ENCODE peak calls at places on chromosomes 12 and 14, in ten cellular contexts. One of them, this sample, is unnamed. For H3K4me1, the result is how much of the 10 kb centered on the place peaks cover.

GRCh38 chr12:58833844-58834243 is 86.5 kb downstream of the LRIG3 start:
- DNase-seq in uterus: no peak
- DNase-seq in tibial artery: no peak
- DNase-seq in GM23338: no peak
- DNase-seq in endothelial cell of umbilical vein: no peak
- DNase-seq in Peyer's patch: no peak
- DNase-seq in ovary: no peak
- DNase-seq in thyroid gland: no peak
- DNase-seq in CD8-positive, alpha-beta T cell: no peak
- DNase-seq in OCI-LY7: no peak
- DNase-seq in this sample: no peak

GRCh38 chr14:37253905-37254304 is 56.2 kb downstream of the MIPOL1 start:
- DNase-seq in uterus: no peak
- DNase-seq in tibial artery: no peak
- DNase-seq in GM23338: no peak
- DNase-seq in endothelial cell of umbilical vein: peak
- DNase-seq in Peyer's patch: no peak
- DNase-seq in ovary: no peak
- DNase-seq in thyroid gland: peak
- DNase-seq in CD8-positive, alpha-beta T cell: no peak
- DNase-seq in OCI-LY7: no peak
- DNase-seq in this sample: no peak

GRCh38 chr12:120677765-120678473 is 9.0 kb upstream of the MLEC start:
- DNase-seq in uterus: peak
- DNase-seq in tibial artery: no peak
- DNase-seq in GM23338: no peak
- DNase-seq in endothelial cell of umbilical vein: peak
- DNase-seq in Peyer's patch: no peak
- DNase-seq in ovary: no peak
- DNase-seq in thyroid gland: no peak
- DNase-seq in CD8-positive, alpha-beta T cell: no peak
- DNase-seq in OCI-LY7: peak
- DNase-seq in this sample: no peak

GRCh38 chr14:88301381-88301780 is 21.7 kb downstream of the KCNK10 start:
- DNase-seq in uterus: no peak
- DNase-seq in tibial artery: no peak
- DNase-seq in GM23338: no peak
- DNase-seq in endothelial cell of umbilical vein: no peak
- DNase-seq in Peyer's patch: no peak
- DNase-seq in ovary: no peak
- DNase-seq in thyroid gland: no peak
- DNase-seq in CD8-positive, alpha-beta T cell: no peak
- DNase-seq in OCI-LY7: no peak
- DNase-seq in this sample: no peak

GRCh38 chr14:51867753-51868152 is 7.3 kb downstream of the GNG2 start:
- DNase-seq in uterus: no peak
- DNase-seq in tibial artery: no peak
- DNase-seq in GM23338: no peak
- DNase-seq in endothelial cell of umbilical vein: no peak
- DNase-seq in Peyer's patch: no peak
- DNase-seq in ovary: no peak
- DNase-seq in thyroid gland: no peak
- DNase-seq in CD8-positive, alpha-beta T cell: no peak
- DNase-seq in OCI-LY7: no peak
- DNase-seq in this sample: no peak

GRCh38 chr14:58072288-58073071 is 79.5 kb downstream of the ARMH4 start:
- DNase-seq in uterus: peak
- DNase-seq in tibial artery: peak
- DNase-seq in GM23338: peak
- DNase-seq in endothelial cell of umbilical vein: peak
- DNase-seq in Peyer's patch: no peak
- DNase-seq in ovary: peak
- DNase-seq in thyroid gland: peak
- DNase-seq in CD8-positive, alpha-beta T cell: peak
- DNase-seq in OCI-LY7: peak
- DNase-seq in this sample: no peak

GRCh38 chr12:121326996-121327674 is 25.1 kb downstream of the ANAPC5 start:
- DNase-seq in uterus: no peak
- DNase-seq in tibial artery: no peak
- DNase-seq in GM23338: no peak
- DNase-seq in endothelial cell of umbilical vein: peak
- DNase-seq in Peyer's patch: no peak
- DNase-seq in ovary: no peak
- DNase-seq in thyroid gland: no peak
- DNase-seq in CD8-positive, alpha-beta T cell: no peak
- DNase-seq in OCI-LY7: no peak
- DNase-seq in this sample: no peak

GRCh38 chr14:63676615-63677014 is 34.9 kb upstream of the WDR89 start:
- DNase-seq in uterus: no peak
- DNase-seq in tibial artery: no peak
- DNase-seq in GM23338: no peak
- DNase-seq in endothelial cell of umbilical vein: no peak
- DNase-seq in Peyer's patch: no peak
- DNase-seq in ovary: no peak
- DNase-seq in thyroid gland: no peak
- DNase-seq in CD8-positive, alpha-beta T cell: no peak
- DNase-seq in OCI-LY7: no peak
- DNase-seq in this sample: no peak

GRCh38 chr14:56590535-56590951 is 10.9 kb downstream of the TMEM260 start:
- DNase-seq in uterus: no peak
- DNase-seq in tibial artery: no peak
- DNase-seq in GM23338: peak
- DNase-seq in endothelial cell of umbilical vein: no peak
- DNase-seq in Peyer's patch: no peak
- DNase-seq in ovary: no peak
- DNase-seq in thyroid gland: no peak
- DNase-seq in CD8-positive, alpha-beta T cell: no peak
- DNase-seq in OCI-LY7: no peak
- DNase-seq in this sample: peak

GRCh38 chr14:21436567-21437062 is 19.3 kb downstream of the CHD8 start:
- DNase-seq in uterus: no peak
- DNase-seq in tibial artery: no peak
- DNase-seq in GM23338: no peak
- DNase-seq in endothelial cell of umbilical vein: no peak
- DNase-seq in Peyer's patch: no peak
- DNase-seq in ovary: no peak
- DNase-seq in thyroid gland: no peak
- DNase-seq in CD8-positive, alpha-beta T cell: no peak
- DNase-seq in OCI-LY7: no peak
- DNase-seq in this sample: no peak

GRCh38 chr12:125057708-125058107 is 7.5 kb upstream of the AACS start:
- DNase-seq in uterus: no peak
- DNase-seq in tibial artery: no peak
- DNase-seq in GM23338: no peak
- DNase-seq in endothelial cell of umbilical vein: no peak
- DNase-seq in Peyer's patch: no peak
- DNase-seq in ovary: no peak
- DNase-seq in thyroid gland: no peak
- DNase-seq in CD8-positive, alpha-beta T cell: no peak
- DNase-seq in OCI-LY7: no peak
- DNase-seq in this sample: no peak

GRCh38 chr12:58601529-58601928 is 318.8 kb downstream of the LRIG3 start:
- DNase-seq in uterus: no peak
- DNase-seq in tibial artery: no peak
- DNase-seq in GM23338: no peak
- DNase-seq in endothelial cell of umbilical vein: no peak
- DNase-seq in Peyer's patch: no peak
- DNase-seq in ovary: no peak
- DNase-seq in thyroid gland: no peak
- DNase-seq in CD8-positive, alpha-beta T cell: no peak
- DNase-seq in OCI-LY7: no peak
- DNase-seq in this sample: no peak

GRCh38 chr14:95319312-95320075 is at the start of gene CLMN:
- DNase-seq in uterus: peak
- DNase-seq in tibial artery: no peak
- DNase-seq in GM23338: peak
- DNase-seq in endothelial cell of umbilical vein: peak
- DNase-seq in Peyer's patch: peak
- DNase-seq in ovary: peak
- DNase-seq in thyroid gland: peak
- DNase-seq in CD8-positive, alpha-beta T cell: peak
- DNase-seq in OCI-LY7: peak
- DNase-seq in this sample: peak

GRCh38 chr12:39199371-39199770 is 243.5 kb downstream of the KIF21A start:
- DNase-seq in uterus: no peak
- DNase-seq in tibial artery: no peak
- DNase-seq in GM23338: no peak
- DNase-seq in endothelial cell of umbilical vein: peak
- DNase-seq in Peyer's patch: no peak
- DNase-seq in ovary: no peak
- DNase-seq in thyroid gland: no peak
- DNase-seq in CD8-positive, alpha-beta T cell: no peak
- DNase-seq in OCI-LY7: no peak
- DNase-seq in this sample: no peak

GRCh38 chr12:91978143-91978542 is 167.5 kb downstream of the BTG1 start:
- DNase-seq in uterus: no peak
- DNase-seq in tibial artery: no peak
- DNase-seq in GM23338: no peak
- DNase-seq in endothelial cell of umbilical vein: no peak
- DNase-seq in Peyer's patch: no peak
- DNase-seq in ovary: no peak
- DNase-seq in thyroid gland: no peak
- DNase-seq in CD8-positive, alpha-beta T cell: peak
- DNase-seq in OCI-LY7: no peak
- DNase-seq in this sample: no peak

DNA sequence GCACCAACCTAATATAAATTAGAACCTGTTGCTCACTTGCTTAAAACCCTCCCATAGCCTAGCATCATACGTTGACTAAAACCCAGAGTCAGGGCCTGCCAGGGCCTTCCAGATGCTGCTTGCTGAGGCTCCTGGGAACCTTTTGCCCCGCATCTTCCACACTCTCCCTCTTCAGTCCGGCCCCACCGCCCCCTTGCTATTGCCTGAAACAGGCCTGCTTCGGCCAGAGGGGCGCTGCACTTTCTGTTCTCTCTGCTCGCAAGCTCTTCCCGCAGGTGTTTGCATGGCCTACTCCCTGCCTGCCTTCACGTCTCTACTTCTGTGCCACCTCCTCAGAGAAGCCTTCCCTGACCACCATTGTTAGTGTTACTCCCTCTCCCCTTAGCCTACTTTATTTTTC is 13.7 kb upstream of the TCTN2 start:
- DNase-seq in uterus: no peak
- DNase-seq in tibial artery: no peak
- DNase-seq in GM23338: peak
- DNase-seq in endothelial cell of umbilical vein: no peak
- DNase-seq in Peyer's patch: no peak
- DNase-seq in ovary: no peak
- DNase-seq in thyroid gland: no peak
- DNase-seq in CD8-positive, alpha-beta T cell: no peak
- DNase-seq in OCI-LY7: no peak
- DNase-seq in this sample: no peak
- TF ChIP-seq CTCF in uterus: no peak
- TF ChIP-seq CTCF in tibial artery: no peak
- TF ChIP-seq CTCF in GM23338: no peak
- TF ChIP-seq CTCF in endothelial cell of umbilical vein: no peak
- TF ChIP-seq CTCF in Peyer's patch: no peak
- TF ChIP-seq CTCF in ovary: no peak
- TF ChIP-seq CTCF in thyroid gland: no peak
- TF ChIP-seq CTCF in CD8-positive, alpha-beta T cell: no peak
- TF ChIP-seq CTCF in OCI-LY7: no peak
- TF ChIP-seq CTCF in this sample: no peak

DNA sequence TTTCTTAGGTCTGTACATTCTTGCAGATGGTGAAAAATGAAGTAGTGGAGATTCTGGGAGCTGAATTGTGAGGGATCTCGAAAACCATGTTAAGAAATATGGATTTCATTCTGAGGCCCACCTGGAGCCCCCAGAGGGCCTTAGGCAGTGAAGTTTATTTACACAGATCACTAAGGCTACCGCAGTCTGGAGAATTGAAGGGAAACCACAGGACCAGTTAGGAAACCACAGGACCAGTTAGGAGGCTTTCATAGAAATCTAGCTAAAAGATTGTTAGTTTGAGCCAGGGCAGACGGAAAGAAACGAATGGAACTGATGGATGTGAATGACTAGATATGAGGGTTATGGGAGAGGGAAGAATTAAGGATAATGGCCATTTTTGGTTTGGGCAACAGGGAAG is 7.2 kb downstream of the CBLN3 start:
- DNase-seq in uterus: no peak
- DNase-seq in tibial artery: no peak
- DNase-seq in GM23338: no peak
- DNase-seq in endothelial cell of umbilical vein: no peak
- DNase-seq in Peyer's patch: no peak
- DNase-seq in ovary: no peak
- DNase-seq in thyroid gland: no peak
- DNase-seq in CD8-positive, alpha-beta T cell: no peak
- DNase-seq in OCI-LY7: no peak
- DNase-seq in this sample: no peak
- H3K4me1 ChIP-seq in uterus: under half
- H3K4me1 ChIP-seq in tibial artery: under half
- H3K4me1 ChIP-seq in GM23338: under half
- H3K4me1 ChIP-seq in endothelial cell of umbilical vein: half or more
- H3K4me1 ChIP-seq in Peyer's patch: under half
- H3K4me1 ChIP-seq in ovary: under half
- H3K4me1 ChIP-seq in thyroid gland: under half
- H3K4me1 ChIP-seq in CD8-positive, alpha-beta T cell: under half
- H3K4me1 ChIP-seq in OCI-LY7: under half
- H3K4me1 ChIP-seq in this sample: under half

GRCh38 chr14:54622189-54622958 is 55.4 kb downstream of the SAMD4A start:
- DNase-seq in uterus: no peak
- DNase-seq in tibial artery: no peak
- DNase-seq in GM23338: no peak
- DNase-seq in endothelial cell of umbilical vein: peak
- DNase-seq in Peyer's patch: no peak
- DNase-seq in ovary: no peak
- DNase-seq in thyroid gland: no peak
- DNase-seq in CD8-positive, alpha-beta T cell: no peak
- DNase-seq in OCI-LY7: no peak
- DNase-seq in this sample: no peak
- H3K4me3 ChIP-seq in uterus: no peak
- H3K4me3 ChIP-seq in tibial artery: no peak
- H3K4me3 ChIP-seq in GM23338: no peak
- H3K4me3 ChIP-seq in endothelial cell of umbilical vein: no peak
- H3K4me3 ChIP-seq in Peyer's patch: no peak
- H3K4me3 ChIP-seq in ovary: no peak
- H3K4me3 ChIP-seq in thyroid gland: no peak
- H3K4me3 ChIP-seq in CD8-positive, alpha-beta T cell: no peak
- H3K4me3 ChIP-seq in OCI-LY7: no peak
- H3K4me3 ChIP-seq in this sample: no peak

DNA sequence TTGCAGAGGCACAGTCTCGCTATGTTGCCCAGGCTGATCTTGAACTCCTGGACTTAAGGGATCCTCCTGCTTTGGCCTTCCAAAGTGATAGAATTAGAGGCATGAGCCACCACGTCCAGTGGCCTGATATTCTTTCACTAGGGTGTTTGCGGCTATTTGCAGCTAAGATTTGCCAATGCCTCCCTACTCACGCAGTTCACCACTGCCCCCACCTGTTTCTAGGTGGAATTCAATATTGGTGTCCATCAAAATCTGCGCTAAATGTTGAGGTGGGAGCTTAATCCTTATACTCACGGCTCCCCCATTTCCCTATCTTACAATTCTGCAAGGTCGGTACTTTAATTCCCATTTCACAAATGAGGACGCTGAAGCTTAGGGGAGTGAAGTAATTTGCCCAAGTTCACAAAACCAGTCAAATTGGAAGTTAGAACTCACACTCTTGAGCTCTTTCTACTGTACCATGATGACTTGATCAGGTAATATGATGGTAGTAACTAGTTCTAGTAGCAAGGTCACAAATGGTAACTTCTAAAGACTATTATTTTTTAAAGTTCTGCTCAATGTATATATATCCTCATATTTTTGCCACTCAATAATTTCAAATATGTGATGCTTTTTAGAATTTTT is 22.1 kb upstream of the LRRC9 start:
- DNase-seq in uterus: no peak
- DNase-seq in tibial artery: peak
- DNase-seq in GM23338: peak
- DNase-seq in endothelial cell of umbilical vein: peak
- DNase-seq in Peyer's patch: no peak
- DNase-seq in ovary: no peak
- DNase-seq in thyroid gland: peak
- DNase-seq in CD8-positive, alpha-beta T cell: no peak
- DNase-seq in OCI-LY7: peak
- DNase-seq in this sample: no peak
- TF ChIP-seq CTCF in uterus: no peak
- TF ChIP-seq CTCF in tibial artery: peak
- TF ChIP-seq CTCF in GM23338: peak
- TF ChIP-seq CTCF in endothelial cell of umbilical vein: peak
- TF ChIP-seq CTCF in Peyer's patch: no peak
- TF ChIP-seq CTCF in ovary: no peak
- TF ChIP-seq CTCF in thyroid gland: peak
- TF ChIP-seq CTCF in CD8-positive, alpha-beta T cell: no peak
- TF ChIP-seq CTCF in OCI-LY7: peak
- TF ChIP-seq CTCF in this sample: peak